ENCODE peak calls at places on chromosomes 5 and 9, in five cellular contexts. One of them, this sample, is unnamed.
A peak's percentile ranks its signal among the peaks of the same experiment; 100 is the strongest.

GRCh38 chr9:93036887-93037475 is 21.5 kb upstream of the SUSD3 start:
- DNase-seq in PC-3: no peak
- DNase-seq in fibroblast of the aortic adventitia: no peak
- DNase-seq in lower leg skin: no peak
- DNase-seq in AG04449: no peak
- DNase-seq in this sample: no peak

GRCh38 chr5:169801324-169801777 is 164.3 kb downstream of the DOCK2 start:
- DNase-seq in fibroblast of the aortic adventitia: peak; percentile 68
- DNase-seq in lower leg skin: no peak
- DNase-seq in PC-3: peak; percentile 86
- DNase-seq in AG04449: no peak
- DNase-seq in this sample: no peak

GRCh38 chr5:84085387-84086041 is 299.2 kb downstream of the EDIL3 start:
- DNase-seq in fibroblast of the aortic adventitia: no peak
- DNase-seq in AG04449: no peak
- DNase-seq in lower leg skin: no peak
- DNase-seq in PC-3: no peak
- DNase-seq in this sample: no peak

GRCh38 chr9:113515862-113516261 is 52.3 kb downstream of the RGS3 start:
- DNase-seq in fibroblast of the aortic adventitia: no peak
- DNase-seq in lower leg skin: no peak
- DNase-seq in AG04449: no peak
- DNase-seq in PC-3: no peak
- DNase-seq in this sample: no peak

GRCh38 chr9:135613946-135614805 is 25.2 kb downstream of the GLT6D1 start:
- DNase-seq in fibroblast of the aortic adventitia: no peak
- DNase-seq in AG04449: no peak
- DNase-seq in PC-3: no peak
- DNase-seq in lower leg skin: peak; percentile 68
- DNase-seq in this sample: peak; percentile 26

GRCh38 chr5:38373733-38374132 is 115.4 kb downstream of the EGFLAM start:
- DNase-seq in lower leg skin: no peak
- DNase-seq in PC-3: no peak
- DNase-seq in AG04449: peak; percentile 7
- DNase-seq in fibroblast of the aortic adventitia: peak; percentile 2
- DNase-seq in this sample: no peak

GRCh38 chr9:89420397-89420796 is 77.5 kb downstream of the SEMA4D start:
- DNase-seq in PC-3: no peak
- DNase-seq in AG04449: no peak
- DNase-seq in fibroblast of the aortic adventitia: no peak
- DNase-seq in lower leg skin: no peak
- DNase-seq in this sample: no peak

GRCh38 chr5:100803391-100803790 is 99.7 kb downstream of the ST8SIA4 start:
- DNase-seq in AG04449: no peak
- DNase-seq in PC-3: no peak
- DNase-seq in fibroblast of the aortic adventitia: peak; percentile 54
- DNase-seq in lower leg skin: no peak
- DNase-seq in this sample: no peak

DNA sequence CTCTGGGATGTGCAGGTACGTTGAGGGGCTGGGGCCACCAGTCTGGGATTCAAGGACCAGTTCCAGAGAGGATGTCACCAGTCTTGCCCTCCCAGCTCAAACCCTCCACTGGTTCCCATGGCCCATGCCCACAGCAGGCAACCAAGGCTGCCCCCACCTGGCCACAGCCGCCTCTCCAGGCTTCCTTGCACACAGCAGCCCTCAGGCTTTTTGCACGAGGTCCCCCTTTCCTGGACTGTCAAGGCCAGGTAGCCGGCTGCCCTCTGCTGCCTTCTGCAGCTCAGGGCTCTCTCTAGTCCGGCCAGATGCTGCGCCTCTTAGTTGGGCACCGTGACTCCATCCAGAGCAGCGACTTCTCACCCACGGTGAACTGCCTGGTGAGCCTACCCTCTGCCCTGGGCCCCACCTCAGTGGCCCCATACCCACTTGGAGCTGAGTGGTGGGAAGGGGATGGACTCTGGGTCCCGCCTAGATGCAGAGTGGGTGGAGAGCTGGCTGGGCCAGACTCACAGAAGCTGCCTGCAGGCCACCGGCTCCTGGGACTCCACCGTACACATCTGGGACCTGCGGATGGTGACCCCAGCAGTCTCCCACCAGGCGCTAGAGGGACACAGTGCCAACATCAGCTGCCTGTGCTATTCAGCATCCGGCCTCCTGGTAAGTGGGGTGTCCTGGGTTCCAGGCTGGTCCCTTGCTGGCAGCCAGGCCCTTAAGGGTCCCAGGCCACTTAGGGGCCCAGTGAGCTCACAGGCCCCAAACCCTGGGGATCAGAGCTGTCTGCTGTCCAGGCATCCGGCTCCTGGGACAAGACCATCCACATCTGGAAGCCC is 2.9 kb downstream of the WDR38 start:
- DNase-seq in fibroblast of the aortic adventitia: no peak
- DNase-seq in lower leg skin: no peak
- DNase-seq in PC-3: peak; percentile 49
- DNase-seq in AG04449: no peak
- DNase-seq in this sample: no peak
- TF ChIP-seq CTCF in fibroblast of the aortic adventitia: peak; percentile 42
- TF ChIP-seq CTCF in lower leg skin: no peak
- TF ChIP-seq CTCF in PC-3: peak; percentile 50
- TF ChIP-seq CTCF in AG04449: peak; percentile 60
- TF ChIP-seq CTCF in this sample: peak; percentile 47

GRCh38 chr5:149960272-149961185 is at the start of gene SLC26A2:
- DNase-seq in AG04449: peak; percentile 87
- DNase-seq in lower leg skin: peak; percentile 99
- DNase-seq in fibroblast of the aortic adventitia: peak; percentile 97
- DNase-seq in PC-3: peak; percentile 99
- DNase-seq in this sample: peak; percentile 96
- TF ChIP-seq CTCF in AG04449: no peak
- TF ChIP-seq CTCF in lower leg skin: no peak
- TF ChIP-seq CTCF in fibroblast of the aortic adventitia: no peak
- TF ChIP-seq CTCF in PC-3: no peak
- TF ChIP-seq CTCF in this sample: no peak

DNA sequence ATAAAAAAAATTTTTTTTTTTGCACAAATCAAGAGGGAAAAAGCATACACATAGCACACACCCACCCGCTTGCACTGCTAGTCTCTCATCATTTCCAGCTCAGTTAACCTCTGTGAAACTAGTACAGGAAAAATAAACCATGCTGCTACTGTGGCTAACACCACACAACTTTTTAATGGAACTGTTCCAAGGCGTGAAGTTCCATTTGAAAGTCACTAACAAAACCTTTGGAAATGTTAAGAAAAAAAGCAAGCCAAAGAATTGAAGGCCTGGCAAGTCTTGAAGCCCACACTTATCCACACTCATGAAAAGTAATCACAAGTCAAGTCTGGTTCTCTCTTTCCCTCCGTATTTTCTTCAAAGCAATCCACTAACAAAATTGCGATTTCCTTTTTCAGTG is 116.3 kb downstream of the FANCC start:
- DNase-seq in lower leg skin: no peak
- DNase-seq in PC-3: no peak
- DNase-seq in fibroblast of the aortic adventitia: no peak
- DNase-seq in AG04449: no peak
- DNase-seq in this sample: no peak
- TF ChIP-seq CTCF in lower leg skin: no peak
- TF ChIP-seq CTCF in PC-3: no peak
- TF ChIP-seq CTCF in fibroblast of the aortic adventitia: no peak
- TF ChIP-seq CTCF in AG04449: no peak
- TF ChIP-seq CTCF in this sample: no peak

DNA sequence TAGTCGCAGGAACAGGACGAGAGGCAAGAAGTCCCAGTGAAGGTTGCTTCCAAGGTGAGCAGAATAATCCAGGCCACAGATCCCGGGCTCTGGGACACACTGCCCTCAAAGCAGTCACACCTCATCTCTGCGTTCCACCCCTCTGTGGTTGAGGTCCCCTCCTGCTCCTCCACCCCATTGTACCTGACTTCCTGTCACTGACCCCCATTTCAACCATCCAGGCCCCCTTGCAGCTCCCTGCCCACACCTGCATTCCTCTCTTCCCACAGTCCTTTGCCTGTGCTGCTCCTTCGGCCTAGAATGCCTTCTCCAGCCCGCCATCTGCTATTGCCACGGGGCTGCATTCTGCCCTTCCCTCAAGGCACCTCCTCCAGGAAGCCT is 73.5 kb downstream of the PAX5 start:
- DNase-seq in fibroblast of the aortic adventitia: no peak
- DNase-seq in AG04449: no peak
- DNase-seq in lower leg skin: peak; percentile 37
- DNase-seq in PC-3: no peak
- DNase-seq in this sample: no peak
- TF ChIP-seq CTCF in fibroblast of the aortic adventitia: no peak
- TF ChIP-seq CTCF in AG04449: no peak
- TF ChIP-seq CTCF in lower leg skin: no peak
- TF ChIP-seq CTCF in PC-3: no peak
- TF ChIP-seq CTCF in this sample: no peak

This sample was measured in GM13977.